ENCODE peak calls at places on chromosome 2, in nine cellular contexts. One of them, this sample, is unnamed.

GRCh38 chr2:61889212-61889956 is 928 bp upstream of the CCT4 start:
- DNase-seq in stomach: peak; percentile 50
- DNase-seq in AG10803: no peak
- DNase-seq in lower lobe of right lung: no peak
- DNase-seq in kidney epithelial cell: no peak
- DNase-seq in pancreas: peak; percentile 42
- DNase-seq in GM23338: no peak
- DNase-seq in lower leg skin: no peak
- DNase-seq in fibroblast of lung: no peak
- DNase-seq in this sample: no peak

GRCh38 chr2:100882645-100883613 is 63.0 kb downstream of the NPAS2 start:
- DNase-seq in stomach: peak; percentile 28
- DNase-seq in AG10803: no peak
- DNase-seq in lower lobe of right lung: no peak
- DNase-seq in kidney epithelial cell: no peak
- DNase-seq in pancreas: peak; percentile 40
- DNase-seq in GM23338: no peak
- DNase-seq in lower leg skin: no peak
- DNase-seq in fibroblast of lung: no peak
- DNase-seq in this sample: no peak

GRCh38 chr2:190379249-190379964 is 28.7 kb upstream of the MFSD6 start:
- DNase-seq in stomach: peak; percentile 28
- DNase-seq in AG10803: no peak
- DNase-seq in lower lobe of right lung: peak; percentile 68
- DNase-seq in kidney epithelial cell: no peak
- DNase-seq in pancreas: no peak
- DNase-seq in GM23338: no peak
- DNase-seq in lower leg skin: no peak
- DNase-seq in fibroblast of lung: peak; percentile 34
- DNase-seq in this sample: no peak

GRCh38 chr2:203035879-203036470 is 21.3 kb downstream of the NBEAL1 start:
- DNase-seq in stomach: no peak
- DNase-seq in AG10803: no peak
- DNase-seq in lower lobe of right lung: no peak
- DNase-seq in kidney epithelial cell: no peak
- DNase-seq in pancreas: no peak
- DNase-seq in GM23338: no peak
- DNase-seq in lower leg skin: no peak
- DNase-seq in fibroblast of lung: no peak
- DNase-seq in this sample: no peak

GRCh38 chr2:191038241-191038725 is 24.3 kb upstream of the STAT1 start:
- DNase-seq in stomach: no peak
- DNase-seq in AG10803: peak; percentile 97
- DNase-seq in lower lobe of right lung: no peak
- DNase-seq in kidney epithelial cell: no peak
- DNase-seq in pancreas: no peak
- DNase-seq in GM23338: no peak
- DNase-seq in lower leg skin: no peak
- DNase-seq in fibroblast of lung: peak; percentile 51
- DNase-seq in this sample: peak; percentile 82

GRCh38 chr2:127371037-127371436 is 16.7 kb downstream of the MAP3K2 start:
- DNase-seq in stomach: no peak
- DNase-seq in AG10803: no peak
- DNase-seq in lower lobe of right lung: no peak
- DNase-seq in kidney epithelial cell: no peak
- DNase-seq in pancreas: no peak
- DNase-seq in GM23338: peak; percentile 47
- DNase-seq in lower leg skin: no peak
- DNase-seq in fibroblast of lung: no peak
- DNase-seq in this sample: no peak

GRCh38 chr2:25401307-25402021 is 59.7 kb upstream of the DNMT3A start:
- DNase-seq in stomach: no peak
- DNase-seq in AG10803: no peak
- DNase-seq in lower lobe of right lung: no peak
- DNase-seq in kidney epithelial cell: no peak
- DNase-seq in pancreas: no peak
- DNase-seq in GM23338: no peak
- DNase-seq in lower leg skin: no peak
- DNase-seq in fibroblast of lung: no peak
- DNase-seq in this sample: no peak

GRCh38 chr2:226583715-226584114 is 215.9 kb downstream of the IRS1 start:
- DNase-seq in stomach: no peak
- DNase-seq in AG10803: peak; percentile 85
- DNase-seq in lower lobe of right lung: no peak
- DNase-seq in kidney epithelial cell: peak; percentile 80
- DNase-seq in pancreas: no peak
- DNase-seq in GM23338: no peak
- DNase-seq in lower leg skin: no peak
- DNase-seq in fibroblast of lung: peak; percentile 84
- DNase-seq in this sample: peak; percentile 74

GRCh38 chr2:238771193-238771592 is 76.7 kb upstream of the TWIST2 start:
- DNase-seq in stomach: no peak
- DNase-seq in AG10803: no peak
- DNase-seq in lower lobe of right lung: no peak
- DNase-seq in kidney epithelial cell: no peak
- DNase-seq in pancreas: no peak
- DNase-seq in GM23338: peak; percentile 69
- DNase-seq in lower leg skin: no peak
- DNase-seq in fibroblast of lung: peak; percentile 51
- DNase-seq in this sample: no peak

GRCh38 chr2:162825578-162825977 is 13.0 kb downstream of the KCNH7 start:
- DNase-seq in stomach: no peak
- DNase-seq in AG10803: no peak
- DNase-seq in lower lobe of right lung: no peak
- DNase-seq in kidney epithelial cell: no peak
- DNase-seq in pancreas: no peak
- DNase-seq in GM23338: no peak
- DNase-seq in lower leg skin: no peak
- DNase-seq in fibroblast of lung: no peak
- DNase-seq in this sample: no peak

GRCh38 chr2:138708682-138709241 is 71.4 kb downstream of the NXPH2 start:
- DNase-seq in stomach: no peak
- DNase-seq in AG10803: peak; percentile 49
- DNase-seq in lower lobe of right lung: no peak
- DNase-seq in kidney epithelial cell: no peak
- DNase-seq in pancreas: no peak
- DNase-seq in GM23338: peak; percentile 22
- DNase-seq in lower leg skin: no peak
- DNase-seq in fibroblast of lung: peak; percentile 78
- DNase-seq in this sample: no peak

GRCh38 chr2:120177973-120178372 is 45.2 kb downstream of the TMEM185B start:
- DNase-seq in stomach: no peak
- DNase-seq in AG10803: no peak
- DNase-seq in lower lobe of right lung: no peak
- DNase-seq in kidney epithelial cell: no peak
- DNase-seq in pancreas: no peak
- DNase-seq in GM23338: no peak
- DNase-seq in lower leg skin: no peak
- DNase-seq in fibroblast of lung: no peak
- DNase-seq in this sample: no peak

GRCh38 chr2:120177011-120177621 is 46.1 kb downstream of the TMEM185B start:
- DNase-seq in stomach: peak; percentile 47
- DNase-seq in AG10803: no peak
- DNase-seq in lower lobe of right lung: peak; percentile 70
- DNase-seq in kidney epithelial cell: no peak
- DNase-seq in pancreas: no peak
- DNase-seq in GM23338: peak; percentile 46
- DNase-seq in lower leg skin: peak; percentile 26
- DNase-seq in fibroblast of lung: no peak
- DNase-seq in this sample: no peak

GRCh38 chr2:120180066-120180465 is 43.1 kb downstream of the TMEM185B start:
- DNase-seq in stomach: no peak
- DNase-seq in AG10803: no peak
- DNase-seq in lower lobe of right lung: no peak
- DNase-seq in kidney epithelial cell: no peak
- DNase-seq in pancreas: no peak
- DNase-seq in GM23338: no peak
- DNase-seq in lower leg skin: no peak
- DNase-seq in fibroblast of lung: no peak
- DNase-seq in this sample: no peak

GRCh38 chr2:120176526-120176925 is 46.7 kb downstream of the TMEM185B start:
- DNase-seq in stomach: no peak
- DNase-seq in AG10803: no peak
- DNase-seq in lower lobe of right lung: no peak
- DNase-seq in kidney epithelial cell: no peak
- DNase-seq in pancreas: no peak
- DNase-seq in GM23338: no peak
- DNase-seq in lower leg skin: no peak
- DNase-seq in fibroblast of lung: no peak
- DNase-seq in this sample: no peak

DNA sequence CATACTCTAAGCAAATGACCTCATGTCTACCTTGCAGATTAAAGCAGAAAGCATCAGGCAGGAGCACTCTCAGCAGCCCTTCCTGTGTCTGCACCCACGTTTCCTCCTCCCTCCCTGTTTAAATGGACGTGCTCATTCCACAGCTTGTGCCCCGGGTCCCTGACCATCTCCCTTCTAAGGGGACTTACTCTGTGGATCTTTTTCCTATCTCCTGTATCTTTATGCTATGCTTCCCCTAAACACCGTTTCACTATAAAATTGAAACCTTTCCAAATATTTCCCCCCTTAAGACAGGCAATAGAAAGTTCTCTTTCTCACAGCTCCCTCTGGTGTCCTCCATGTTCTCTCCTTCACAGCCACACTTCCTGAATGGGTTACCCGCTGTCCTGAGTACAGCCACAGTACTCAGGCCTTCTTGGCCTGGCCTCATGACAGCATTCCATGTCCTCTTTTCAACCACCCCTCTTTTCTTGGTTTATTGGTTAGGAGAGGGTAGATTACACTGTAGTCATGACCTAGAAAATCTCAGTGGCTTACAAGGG is 41.1 kb downstream of the TMEM185B start:
- DNase-seq in stomach: no peak
- DNase-seq in AG10803: no peak
- DNase-seq in lower lobe of right lung: no peak
- DNase-seq in kidney epithelial cell: no peak
- DNase-seq in pancreas: no peak
- DNase-seq in GM23338: no peak
- DNase-seq in lower leg skin: no peak
- DNase-seq in fibroblast of lung: no peak
- DNase-seq in this sample: no peak
- TF ChIP-seq CTCF in stomach: no peak
- TF ChIP-seq CTCF in AG10803: no peak
- TF ChIP-seq CTCF in lower lobe of right lung: no peak
- TF ChIP-seq CTCF in kidney epithelial cell: no peak
- TF ChIP-seq CTCF in pancreas: no peak
- TF ChIP-seq CTCF in GM23338: peak; percentile 43
- TF ChIP-seq CTCF in lower leg skin: no peak
- TF ChIP-seq CTCF in fibroblast of lung: no peak
- TF ChIP-seq CTCF in this sample: no peak

GRCh38 chr2:42196403-42197267 is 27.5 kb downstream of the EML4 start:
- DNase-seq in stomach: peak; percentile 38
- DNase-seq in AG10803: peak; percentile 46
- DNase-seq in lower lobe of right lung: no peak
- DNase-seq in kidney epithelial cell: peak; percentile 10
- DNase-seq in pancreas: peak; percentile 34
- DNase-seq in GM23338: peak; percentile 88
- DNase-seq in lower leg skin: peak; percentile 31
- DNase-seq in fibroblast of lung: peak; percentile 74
- DNase-seq in this sample: peak; percentile 33
- H3K4me3 ChIP-seq in stomach: no peak overlapping the region
- H3K4me3 ChIP-seq in AG10803: no peak overlapping the region
- H3K4me3 ChIP-seq in lower lobe of right lung: no peak overlapping the region
- H3K4me3 ChIP-seq in kidney epithelial cell: no peak overlapping the region
- H3K4me3 ChIP-seq in pancreas: no peak overlapping the region
- H3K4me3 ChIP-seq in GM23338: no peak overlapping the region
- H3K4me3 ChIP-seq in lower leg skin: no peak overlapping the region
- H3K4me3 ChIP-seq in fibroblast of lung: no peak overlapping the region
- H3K4me3 ChIP-seq in this sample: no peak overlapping the region

GRCh38 chr2:82656370-82656769 is 1802.7 kb downstream of the SUCLG1 start:
- DNase-seq in stomach: no peak
- DNase-seq in AG10803: no peak
- DNase-seq in lower lobe of right lung: no peak
- DNase-seq in kidney epithelial cell: no peak
- DNase-seq in pancreas: no peak
- DNase-seq in GM23338: no peak
- DNase-seq in lower leg skin: no peak
- DNase-seq in fibroblast of lung: no peak
- DNase-seq in this sample: no peak

GRCh38 chr2:82652117-82652516 is 1807.0 kb downstream of the SUCLG1 start:
- DNase-seq in stomach: no peak
- DNase-seq in AG10803: no peak
- DNase-seq in lower lobe of right lung: no peak
- DNase-seq in kidney epithelial cell: no peak
- DNase-seq in pancreas: no peak
- DNase-seq in GM23338: no peak
- DNase-seq in lower leg skin: no peak
- DNase-seq in fibroblast of lung: no peak
- DNase-seq in this sample: no peak

GRCh38 chr2:82657066-82657465 is 1802.0 kb downstream of the SUCLG1 start:
- DNase-seq in stomach: peak; percentile 29
- DNase-seq in AG10803: no peak
- DNase-seq in lower lobe of right lung: no peak
- DNase-seq in kidney epithelial cell: no peak
- DNase-seq in pancreas: no peak
- DNase-seq in GM23338: no peak
- DNase-seq in lower leg skin: no peak
- DNase-seq in fibroblast of lung: no peak
- DNase-seq in this sample: no peak
- TF ChIP-seq CTCF in stomach: no peak
- TF ChIP-seq CTCF in AG10803: no peak
- TF ChIP-seq CTCF in lower lobe of right lung: no peak
- TF ChIP-seq CTCF in kidney epithelial cell: no peak
- TF ChIP-seq CTCF in pancreas: no peak
- TF ChIP-seq CTCF in GM23338: no peak
- TF ChIP-seq CTCF in lower leg skin: no peak
- TF ChIP-seq CTCF in fibroblast of lung: no peak
- TF ChIP-seq CTCF in this sample: no peak

GRCh38 chr2:11743531-11743815 is 3.0 kb upstream of the LPIN1 start:
- DNase-seq in stomach: no peak
- DNase-seq in AG10803: no peak
- DNase-seq in lower lobe of right lung: no peak
- DNase-seq in kidney epithelial cell: no peak
- DNase-seq in pancreas: no peak
- DNase-seq in GM23338: no peak
- DNase-seq in lower leg skin: no peak
- DNase-seq in fibroblast of lung: no peak
- DNase-seq in this sample: no peak

GRCh38 chr2:11745613-11746375 is 638 bp upstream of the LPIN1 start:
- DNase-seq in stomach: no peak
- DNase-seq in AG10803: no peak
- DNase-seq in lower lobe of right lung: no peak
- DNase-seq in kidney epithelial cell: no peak
- DNase-seq in pancreas: no peak
- DNase-seq in GM23338: no peak
- DNase-seq in lower leg skin: no peak
- DNase-seq in fibroblast of lung: no peak
- DNase-seq in this sample: no peak

GRCh38 chr2:11746376-11746806 is at the start of gene LPIN1:
- DNase-seq in stomach: peak; percentile 93
- DNase-seq in AG10803: peak; percentile 81
- DNase-seq in lower lobe of right lung: peak; percentile 92
- DNase-seq in kidney epithelial cell: no peak
- DNase-seq in pancreas: peak; percentile 93
- DNase-seq in GM23338: peak; percentile 91
- DNase-seq in lower leg skin: peak; percentile 82
- DNase-seq in fibroblast of lung: peak; percentile 86
- DNase-seq in this sample: no peak

GRCh38 chr2:11743846-11744553 is 2.4 kb upstream of the LPIN1 start:
- DNase-seq in stomach: peak; percentile 94
- DNase-seq in AG10803: peak; percentile 99
- DNase-seq in lower lobe of right lung: peak; percentile 95
- DNase-seq in kidney epithelial cell: peak; percentile 100
- DNase-seq in pancreas: peak; percentile 93
- DNase-seq in GM23338: peak; percentile 77
- DNase-seq in lower leg skin: peak; percentile 93
- DNase-seq in fibroblast of lung: peak; percentile 100
- DNase-seq in this sample: peak; percentile 100

GRCh38 chr2:11744631-11745394 is 1.6 kb upstream of the LPIN1 start:
- DNase-seq in stomach: no peak
- DNase-seq in AG10803: peak; percentile 27
- DNase-seq in lower lobe of right lung: no peak
- DNase-seq in kidney epithelial cell: no peak
- DNase-seq in pancreas: no peak
- DNase-seq in GM23338: peak; percentile 82
- DNase-seq in lower leg skin: no peak
- DNase-seq in fibroblast of lung: peak; percentile 65
- DNase-seq in this sample: no peak
- H3K4me3 ChIP-seq in stomach: peak overlapping the region; percentile 10
- H3K4me3 ChIP-seq in AG10803: no peak overlapping the region
- H3K4me3 ChIP-seq in lower lobe of right lung: peak overlapping the region; percentile 28
- H3K4me3 ChIP-seq in kidney epithelial cell: no peak overlapping the region
- H3K4me3 ChIP-seq in pancreas: no peak overlapping the region
- H3K4me3 ChIP-seq in GM23338: peak overlapping the region; percentile 21
- H3K4me3 ChIP-seq in lower leg skin: no peak overlapping the region
- H3K4me3 ChIP-seq in fibroblast of lung: peak overlapping the region; percentile 36
- H3K4me3 ChIP-seq in this sample: peak overlapping the region; percentile 33

This sample was measured in HFF-Myc.